ENCODE peak calls at places on chromosomes 11 and 22, in four cellular contexts. M is foreskin fibroblast, H is GM23248, G is amniotic stem cell. T is an unnamed sample.

GRCh38 chr22:36201630-36202312 is at the start of gene APOL4:
- DNase-seq in M (peak; percentile 51), H (peak; percentile 35), G (no peak), T (no peak)

GRCh38 chr11:67365756-67366384 is 7.5 kb downstream of the CLCF1 start:
- DNase-seq in G (no peak), M (peak; percentile 2), H (no peak), T (no peak)

GRCh38 chr11:66639066-66639813 is 737 bp downstream of the RBM4 start:
- DNase-seq in M (peak; percentile 50), G (no peak), H (peak; percentile 80), T (peak; percentile 51)

GRCh38 chr11:48104562-48104924 is 112.1 kb upstream of the OR4B1 start:
- DNase-seq in M (no peak), G (no peak), H (no peak), T (no peak)

GRCh38 chr11:20337526-20338154 is 25.9 kb upstream of the HTATIP2 start:
- DNase-seq in H (peak; percentile 44), G (no peak), M (peak; percentile 24), T (peak; percentile 33)

GRCh38 chr11:64276653-64277431 is 7.6 kb downstream of the BAD start:
- DNase-seq in M (peak; percentile 31), H (peak; percentile 92), G (no peak), T (no peak)

GRCh38 chr11:15327786-15328231 is 213.1 kb downstream of the INSC start:
- DNase-seq in H (peak; percentile 35), M (peak; percentile 10), G (no peak), T (peak; percentile 47)

GRCh38 chr11:6200975-6201374 is 2.0 kb downstream of the OR52W1 start:
- DNase-seq in G (no peak), M (no peak), H (no peak), T (peak; percentile 14)

GRCh38 chr11:35012467-35013191 is 96.2 kb downstream of the PDHX start:
- DNase-seq in M (no peak), H (no peak), G (no peak), T (no peak)

GRCh38 chr11:73295259-73295995 is 12.6 kb upstream of the ARHGEF17 start:
- DNase-seq in G (peak; percentile 47), M (peak; percentile 91), H (peak; percentile 93), T (no peak)

GRCh38 chr11:76597533-76598425 is 72.8 kb downstream of the LRRC32 start:
- DNase-seq in G (no peak), M (no peak), H (no peak), T (no peak)

GRCh38 chr22:46972901-46973831 is 210.7 kb downstream of the TBC1D22A start:
- DNase-seq in H (no peak), G (no peak), M (peak; percentile 36), T (no peak)

GRCh38 chr22:17368144-17368726 is 1.0 kb upstream of the CECR2 start:
- DNase-seq in G (no peak), M (no peak), H (peak; percentile 7), T (no peak)

GRCh38 chr11:70415176-70415575 is 16.8 kb downstream of the CTTN start:
- DNase-seq in G (peak; percentile 88), H (peak; percentile 96), M (peak; percentile 97), T (no peak)

GRCh38 chr11:71268706-71269321 is 16.4 kb upstream of the SHANK2 start:
- DNase-seq in M (no peak), H (no peak), G (no peak), T (no peak)

GRCh38 chr11:63866211-63866610 is 27.3 kb downstream of the MARK2 start:
- DNase-seq in H (peak; percentile 52), G (no peak), M (peak; percentile 59), T (no peak)

GRCh38 chr11:34316347-34317037 is 41.3 kb downstream of the ABTB2 start:
- DNase-seq in G (no peak), M (peak; percentile 23), H (peak; percentile 34), T (no peak)

GRCh38 chr11:36500315-36500721 is 9.8 kb downstream of the TRAF6 start:
- DNase-seq in G (peak; percentile 60), M (peak; percentile 94), H (peak; percentile 94), T (no peak)

GRCh38 chr11:63813563-63814382 is 517 bp downstream of the SPINDOC start:
- DNase-seq in H (peak; percentile 55), M (peak; percentile 73), G (peak; percentile 17), T (peak; percentile 19)

GRCh38 chr22:49885881-49886280 is 32.2 kb downstream of the ZBED4 start:
- DNase-seq in G (no peak), M (no peak), H (no peak), T (no peak)

GRCh38 chr22:45671783-45672563 is at the start of gene ATXN10:
- DNase-seq in M (peak; percentile 85), H (peak; percentile 85), G (no peak), T (peak; percentile 73)

GRCh38 chr22:41725510-41726110 is 26.3 kb downstream of the MEI1 start:
- DNase-seq in M (no peak), H (no peak), G (no peak), T (no peak)

GRCh38 chr22:39144101-39144815 is 8.2 kb downstream of the CBX7 start:
- DNase-seq in M (peak; percentile 44), G (no peak), H (peak; percentile 73), T (no peak)

GRCh38 chr22:41998361-41999261 is at the start of gene WBP2NL:
- DNase-seq in M (peak; percentile 92), H (peak; percentile 88), G (no peak), T (peak; percentile 16)

GRCh38 chr22:30205281-30206115 is 41.1 kb downstream of the LIF start:
- DNase-seq in G (peak; percentile 100), H (peak; percentile 97), M (peak; percentile 99), T (no peak)

GRCh38 chr11:44673691-44674090 is 53.1 kb upstream of the TSPAN18 start:
- DNase-seq in H (no peak), M (no peak), G (no peak), T (no peak)

GRCh38 chr22:43446881-43447280 is 35.1 kb downstream of the MPPED1 start:
- DNase-seq in M (no peak), H (peak; percentile 5), G (no peak), T (no peak)

GRCh38 chr11:76803023-76803422 is 19.9 kb downstream of the TSKU start:
- DNase-seq in G (no peak), M (peak; percentile 78), H (peak; percentile 72), T (no peak)

GRCh38 chr11:86360775-86361395 is 13.8 kb upstream of the CCDC81 start:
- DNase-seq in H (peak; percentile 69), G (peak; percentile 48), M (peak; percentile 77), T (no peak)

GRCh38 chr11:62545437-62546243 is 966 bp downstream of the AHNAK start:
- DNase-seq in H (peak; percentile 91), G (peak; percentile 59), M (peak; percentile 97), T (no peak)

GRCh38 chr11:126317681-126318641 is 14.1 kb downstream of the DCPS start:
- DNase-seq in G (peak; percentile 30), H (peak; percentile 87), M (peak; percentile 91), T (no peak)

GRCh38 chr11:126459691-126460404 is 104.4 kb downstream of the ST3GAL4 start:
- DNase-seq in M (peak; percentile 86), H (peak; percentile 78), G (no peak), T (no peak)

GRCh38 chr22:36790648-36791047 is 14.7 kb upstream of the IFT27 start:
- DNase-seq in M (no peak), H (no peak), G (no peak), T (no peak)

T was measured in hypothalamus.